ENCODE peak calls at places on chromosomes 7 and 10, in seven cellular contexts. One of them, this sample, is unnamed.

GRCh38 chr7:117008849-117009531 is 55.7 kb downstream of the ST7 start:
- DNase-seq in cardiac fibroblast: peak; percentile 80
- DNase-seq in EL: peak; percentile 65
- DNase-seq in NCI-H226: peak; percentile 42
- DNase-seq in uterus: no peak
- DNase-seq in stimulated activated CD8-positive, alpha-beta memory T cell treated with anti-CD3 and anti-CD28 coated beads, Interleukin-15, amount 100 ng/mL, for 4 hours: no peak
- DNase-seq in HCT116: no peak
- DNase-seq in this sample: peak; percentile 90

GRCh38 chr7:142263598-142264380 is 5.9 kb upstream of the PRSS58 start:
- DNase-seq in NCI-H226: no peak
- DNase-seq in EL: peak; percentile 46
- DNase-seq in cardiac fibroblast: peak; percentile 72
- DNase-seq in stimulated activated CD8-positive, alpha-beta memory T cell treated with anti-CD3 and anti-CD28 coated beads, Interleukin-15, amount 100 ng/mL, for 4 hours: no peak
- DNase-seq in uterus: no peak
- DNase-seq in HCT116: no peak
- DNase-seq in this sample: peak; percentile 54

GRCh38 chr10:110077436-110078120 is 69.8 kb downstream of the ADD3 start:
- DNase-seq in cardiac fibroblast: peak; percentile 76
- DNase-seq in uterus: no peak
- DNase-seq in HCT116: no peak
- DNase-seq in EL: no peak
- DNase-seq in stimulated activated CD8-positive, alpha-beta memory T cell treated with anti-CD3 and anti-CD28 coated beads, Interleukin-15, amount 100 ng/mL, for 4 hours: no peak
- DNase-seq in NCI-H226: no peak
- DNase-seq in this sample: no peak

GRCh38 chr10:35089641-35090161 is 440 bp downstream of the CUL2 start:
- DNase-seq in NCI-H226: peak; percentile 2
- DNase-seq in EL: peak; percentile 21
- DNase-seq in stimulated activated CD8-positive, alpha-beta memory T cell treated with anti-CD3 and anti-CD28 coated beads, Interleukin-15, amount 100 ng/mL, for 4 hours: no peak
- DNase-seq in HCT116: no peak
- DNase-seq in uterus: no peak
- DNase-seq in cardiac fibroblast: peak; percentile 2
- DNase-seq in this sample: peak; percentile 49

GRCh38 chr10:109866168-109866994 is 56.9 kb downstream of the XPNPEP1 start:
- DNase-seq in uterus: no peak
- DNase-seq in NCI-H226: no peak
- DNase-seq in HCT116: peak; percentile 6
- DNase-seq in cardiac fibroblast: peak; percentile 33
- DNase-seq in EL: peak; percentile 16
- DNase-seq in stimulated activated CD8-positive, alpha-beta memory T cell treated with anti-CD3 and anti-CD28 coated beads, Interleukin-15, amount 100 ng/mL, for 4 hours: no peak
- DNase-seq in this sample: peak; percentile 16

GRCh38 chr7:114534957-114535356 is 120.3 kb downstream of the FOXP2 start:
- DNase-seq in cardiac fibroblast: peak; percentile 2
- DNase-seq in HCT116: no peak
- DNase-seq in stimulated activated CD8-positive, alpha-beta memory T cell treated with anti-CD3 and anti-CD28 coated beads, Interleukin-15, amount 100 ng/mL, for 4 hours: no peak
- DNase-seq in uterus: no peak
- DNase-seq in NCI-H226: no peak
- DNase-seq in EL: no peak
- DNase-seq in this sample: no peak

GRCh38 chr10:71742301-71743098 is 22.9 kb upstream of the C10orf105 start:
- DNase-seq in stimulated activated CD8-positive, alpha-beta memory T cell treated with anti-CD3 and anti-CD28 coated beads, Interleukin-15, amount 100 ng/mL, for 4 hours: no peak
- DNase-seq in cardiac fibroblast: no peak
- DNase-seq in HCT116: no peak
- DNase-seq in NCI-H226: no peak
- DNase-seq in uterus: no peak
- DNase-seq in EL: no peak
- DNase-seq in this sample: no peak

GRCh38 chr10:76209135-76209534 is 777.7 kb downstream of the LRMDA start:
- DNase-seq in uterus: no peak
- DNase-seq in EL: peak; percentile 25
- DNase-seq in stimulated activated CD8-positive, alpha-beta memory T cell treated with anti-CD3 and anti-CD28 coated beads, Interleukin-15, amount 100 ng/mL, for 4 hours: no peak
- DNase-seq in HCT116: no peak
- DNase-seq in NCI-H226: no peak
- DNase-seq in cardiac fibroblast: peak; percentile 27
- DNase-seq in this sample: no peak

GRCh38 chr10:97520520-97520919 is 21.8 kb downstream of the UBTD1 start:
- DNase-seq in uterus: no peak
- DNase-seq in EL: no peak
- DNase-seq in stimulated activated CD8-positive, alpha-beta memory T cell treated with anti-CD3 and anti-CD28 coated beads, Interleukin-15, amount 100 ng/mL, for 4 hours: no peak
- DNase-seq in HCT116: no peak
- DNase-seq in cardiac fibroblast: no peak
- DNase-seq in NCI-H226: no peak
- DNase-seq in this sample: no peak

GRCh38 chr7:20449146-20449648 is 118.5 kb downstream of the ITGB8 start:
- DNase-seq in NCI-H226: no peak
- DNase-seq in EL: no peak
- DNase-seq in cardiac fibroblast: peak; percentile 5
- DNase-seq in uterus: no peak
- DNase-seq in HCT116: no peak
- DNase-seq in stimulated activated CD8-positive, alpha-beta memory T cell treated with anti-CD3 and anti-CD28 coated beads, Interleukin-15, amount 100 ng/mL, for 4 hours: no peak
- DNase-seq in this sample: no peak

GRCh38 chr7:28641752-28642546 is 229.6 kb downstream of the CREB5 start:
- DNase-seq in stimulated activated CD8-positive, alpha-beta memory T cell treated with anti-CD3 and anti-CD28 coated beads, Interleukin-15, amount 100 ng/mL, for 4 hours: no peak
- DNase-seq in cardiac fibroblast: no peak
- DNase-seq in uterus: no peak
- DNase-seq in NCI-H226: no peak
- DNase-seq in HCT116: no peak
- DNase-seq in EL: no peak
- DNase-seq in this sample: no peak

GRCh38 chr10:29535012-29535777 is 99.6 kb downstream of the SVIL start:
- DNase-seq in HCT116: peak; percentile 16
- DNase-seq in uterus: peak; percentile 55
- DNase-seq in cardiac fibroblast: peak; percentile 84
- DNase-seq in stimulated activated CD8-positive, alpha-beta memory T cell treated with anti-CD3 and anti-CD28 coated beads, Interleukin-15, amount 100 ng/mL, for 4 hours: no peak
- DNase-seq in EL: peak; percentile 83
- DNase-seq in NCI-H226: no peak
- DNase-seq in this sample: peak; percentile 72

GRCh38 chr10:71134732-71135211 is 77.6 kb upstream of the UNC5B start:
- DNase-seq in HCT116: no peak
- DNase-seq in EL: no peak
- DNase-seq in stimulated activated CD8-positive, alpha-beta memory T cell treated with anti-CD3 and anti-CD28 coated beads, Interleukin-15, amount 100 ng/mL, for 4 hours: no peak
- DNase-seq in cardiac fibroblast: no peak
- DNase-seq in NCI-H226: no peak
- DNase-seq in uterus: no peak
- DNase-seq in this sample: no peak

GRCh38 chr10:24292304-24293291 is 83.7 kb downstream of the KIAA1217 start:
- DNase-seq in uterus: no peak
- DNase-seq in cardiac fibroblast: no peak
- DNase-seq in NCI-H226: no peak
- DNase-seq in stimulated activated CD8-positive, alpha-beta memory T cell treated with anti-CD3 and anti-CD28 coated beads, Interleukin-15, amount 100 ng/mL, for 4 hours: no peak
- DNase-seq in EL: no peak
- DNase-seq in HCT116: no peak
- DNase-seq in this sample: peak; percentile 22

GRCh38 chr10:89373916-89374711 is 3.7 kb upstream of the IFIT1B start:
- DNase-seq in NCI-H226: peak; percentile 18
- DNase-seq in stimulated activated CD8-positive, alpha-beta memory T cell treated with anti-CD3 and anti-CD28 coated beads, Interleukin-15, amount 100 ng/mL, for 4 hours: no peak
- DNase-seq in uterus: peak; percentile 89
- DNase-seq in cardiac fibroblast: peak; percentile 96
- DNase-seq in HCT116: no peak
- DNase-seq in EL: peak; percentile 84
- DNase-seq in this sample: peak; percentile 93

GRCh38 chr10:86825366-86825765 is 68.9 kb downstream of the BMPR1A start:
- DNase-seq in NCI-H226: no peak
- DNase-seq in stimulated activated CD8-positive, alpha-beta memory T cell treated with anti-CD3 and anti-CD28 coated beads, Interleukin-15, amount 100 ng/mL, for 4 hours: no peak
- DNase-seq in uterus: no peak
- DNase-seq in cardiac fibroblast: no peak
- DNase-seq in HCT116: no peak
- DNase-seq in EL: no peak
- DNase-seq in this sample: no peak

GRCh38 chr10:75072727-75073126 is 38.7 kb upstream of the SAMD8 start:
- DNase-seq in NCI-H226: no peak
- DNase-seq in HCT116: no peak
- DNase-seq in cardiac fibroblast: no peak
- DNase-seq in uterus: no peak
- DNase-seq in EL: no peak
- DNase-seq in stimulated activated CD8-positive, alpha-beta memory T cell treated with anti-CD3 and anti-CD28 coated beads, Interleukin-15, amount 100 ng/mL, for 4 hours: no peak
- DNase-seq in this sample: no peak

GRCh38 chr7:65967361-65968155 is 14.5 kb downstream of the GUSB start:
- DNase-seq in EL: no peak
- DNase-seq in cardiac fibroblast: no peak
- DNase-seq in HCT116: no peak
- DNase-seq in NCI-H226: no peak
- DNase-seq in uterus: no peak
- DNase-seq in stimulated activated CD8-positive, alpha-beta memory T cell treated with anti-CD3 and anti-CD28 coated beads, Interleukin-15, amount 100 ng/mL, for 4 hours: no peak
- DNase-seq in this sample: no peak